ENCODE peak calls at places on chromosomes 11 and 22, in four cellular contexts. L, J, S and W are unnamed samples.

GRCh38 chr11:115221461-115222069 is 282.6 kb downstream of the CADM1 start:
- DNase-seq in S (peak; percentile 34), L (no peak), J (no peak), W (no peak)

GRCh38 chr11:66570826-66571222 is 2.4 kb upstream of the CTSF start:
- DNase-seq in L (no peak), J (no peak), S (no peak), W (no peak)

GRCh38 chr11:33885338-33886005 is 6.4 kb downstream of the LMO2 start:
- DNase-seq in J (no peak), S (no peak), L (no peak), W (peak; percentile 90)

GRCh38 chr11:59173964-59174663 is 2.2 kb downstream of the DTX4 start:
- DNase-seq in S (no peak), J (peak; percentile 60), L (no peak), W (no peak)

GRCh38 chr11:6565988-6566703 is 37.3 kb downstream of the RRP8 start:
- DNase-seq in J (no peak), L (no peak), S (no peak), W (no peak)

GRCh38 chr11:121890377-121890776 is 225.6 kb downstream of the BLID start:
- DNase-seq in S (no peak), J (no peak), L (no peak), W (no peak)

GRCh38 chr11:6251120-6251733 is 8.4 kb upstream of the CCKBR start:
- DNase-seq in S (no peak), L (peak; percentile 64), J (peak; percentile 90), W (peak; percentile 76)

GRCh38 chr11:111331711-111332479 is 33.5 kb downstream of the POU2AF3 start:
- DNase-seq in J (no peak), S (no peak), L (no peak), W (no peak)

GRCh38 chr22:36806824-36807223 is 10.0 kb downstream of the PVALB start:
- DNase-seq in S (no peak), L (no peak), J (no peak), W (no peak)

GRCh38 chr11:130671801-130672700 is 223.6 kb downstream of the ADAMTS15 start:
- DNase-seq in S (no peak), J (no peak), L (no peak), W (no peak)

GRCh38 chr11:110776091-110776490 is 63.9 kb upstream of the ARHGAP20 start:
- DNase-seq in L (no peak), J (no peak), S (no peak), W (no peak)

GRCh38 chr11:64253481-64253880 is 2.2 kb downstream of the PLCB3 start:
- DNase-seq in L (no peak), J (no peak), S (no peak), W (no peak)

DNA sequence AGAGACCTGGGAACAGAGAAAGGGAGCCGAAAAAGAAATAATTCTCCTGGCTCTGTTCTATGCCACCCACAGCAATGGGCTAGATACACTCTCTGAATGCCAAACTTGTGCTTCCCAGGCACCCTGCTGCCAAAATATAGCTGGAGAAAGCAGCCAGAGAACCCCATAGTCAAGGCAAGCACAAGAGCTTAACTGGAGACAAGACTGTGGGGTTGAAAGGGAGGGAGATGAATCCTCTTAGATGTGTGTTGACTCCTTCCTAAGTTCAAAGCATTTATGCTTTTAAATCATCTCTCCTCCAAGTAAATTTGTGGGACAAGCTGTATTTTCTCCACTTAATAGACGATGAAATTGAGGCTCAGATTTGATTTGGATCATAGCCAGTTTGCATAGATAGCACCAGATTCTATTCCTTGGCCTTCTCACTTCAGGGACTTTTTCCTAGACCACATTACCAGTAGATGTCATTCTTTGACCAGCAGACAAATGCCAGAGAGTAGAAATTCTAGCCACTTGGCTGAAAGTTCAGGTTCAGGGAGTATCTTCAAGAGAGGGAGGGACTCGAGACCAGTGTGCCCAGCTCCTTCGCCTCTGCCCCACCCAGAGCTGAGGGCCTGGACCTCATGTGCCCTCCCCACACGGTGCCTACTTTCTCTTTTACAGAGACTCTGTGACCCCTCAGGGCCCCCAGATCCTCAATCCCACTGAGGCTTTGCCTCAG is 16.6 kb upstream of the ETS1 start:
- DNase-seq in S (peak; percentile 44), J (no peak), L (no peak), W (no peak)
- TF ChIP-seq EGR1 in S (no peak), J (no peak), L (no peak), W (no peak)

GRCh38 chr11:19345848-19346681 is 105.3 kb upstream of the E2F8 start:
- DNase-seq in J (peak; percentile 58), L (no peak), S (no peak), W (peak; percentile 21)
- TF ChIP-seq EGR1 in J (no peak), L (no peak), S (peak; percentile 56), W (peak; percentile 39)

GRCh38 chr22:39622881-39623367 is 52.4 kb downstream of the CACNA1I start:
- DNase-seq in S (no peak), J (peak; percentile 93), L (peak; percentile 40), W (peak; percentile 61)
- TF ChIP-seq EGR1 in S (no peak), J (no peak), L (no peak), W (peak; percentile 62)

GRCh38 chr22:33467718-33468117 is 409.5 kb upstream of the SYN3 start:
- DNase-seq in L (no peak), J (no peak), S (no peak), W (no peak)
- TF ChIP-seq EGR1 in L (no peak), J (no peak), S (no peak), W (no peak)